ENCODE peak calls at places on chromosome 12, in five cellular contexts. B is Karpas-422, Y is lung, T is A549, V is gastrocnemius medialis. U is an unnamed sample.

GRCh38 chr12:79114896-79115295 is 250.3 kb downstream of the SYT1 start:
- DNase-seq in B (no peak), Y (no peak), T (no peak), V (no peak), U (no peak)

GRCh38 chr12:125143491-125143890 is 78.3 kb downstream of the AACS start:
- DNase-seq in B (no peak), Y (no peak), T (no peak), V (no peak), U (no peak)

GRCh38 chr12:125187780-125188741 is 122.8 kb downstream of the AACS start:
- DNase-seq in B (no peak), Y (no peak), T (no peak), V (no peak), U (no peak)

GRCh38 chr12:121009744-121010143 is 6.5 kb downstream of the C12orf43 start:
- DNase-seq in B (no peak), Y (no peak), T (peak; percentile 81), V (no peak), U (peak; percentile 34)

GRCh38 chr12:117202556-117202955 is 12.3 kb upstream of the FBXO21 start:
- DNase-seq in B (no peak), Y (no peak), T (no peak), V (no peak), U (no peak)

GRCh38 chr12:113781415-113782198 is 184.5 kb downstream of the RBM19 start:
- DNase-seq in B (no peak), Y (no peak), T (no peak), V (no peak), U (peak; percentile 10)

GRCh38 chr12:28954333-28954732 is 194.7 kb upstream of the FAR2 start:
- DNase-seq in B (no peak), Y (no peak), T (no peak), V (no peak), U (no peak)

GRCh38 chr12:104581000-104581570 is 124.3 kb downstream of the CHST11 start:
- DNase-seq in B (no peak), Y (no peak), T (no peak), V (no peak), U (no peak)

GRCh38 chr12:58034712-58035111 is 93.3 kb downstream of the ATP23 start:
- DNase-seq in B (no peak), Y (no peak), T (no peak), V (no peak), U (no peak)

GRCh38 chr12:110498984-110499706 is 2.8 kb downstream of the VPS29 start:
- DNase-seq in B (no peak), Y (no peak), T (peak; percentile 16), V (no peak), U (peak; percentile 77)

GRCh38 chr12:76201758-76202157 is 117.3 kb upstream of the NAP1L1 start:
- DNase-seq in B (no peak), Y (no peak), T (no peak), V (no peak), U (no peak)

GRCh38 chr12:48092606-48093005 is 13.3 kb downstream of the SENP1 start:
- DNase-seq in B (no peak), Y (no peak), T (no peak), V (no peak), U (no peak)

GRCh38 chr12:1840561-1840960 is 20.2 kb downstream of the LRTM2 start:
- DNase-seq in B (no peak), Y (no peak), T (no peak), V (no peak), U (no peak)

GRCh38 chr12:81141220-81141619 is 63.3 kb downstream of the ACSS3 start:
- DNase-seq in B (no peak), Y (no peak), T (no peak), V (no peak), U (no peak)

GRCh38 chr12:47035459-47035858 is 44.0 kb upstream of the PCED1B start:
- DNase-seq in B (no peak), Y (no peak), T (peak; percentile 61), V (no peak), U (no peak)

GRCh38 chr12:58918475-58918874 is 1.8 kb downstream of the LRIG3 start:
- DNase-seq in B (no peak), Y (no peak), T (no peak), V (no peak), U (no peak)

GRCh38 chr12:3728686-3729085 is 24.2 kb downstream of the CRACR2A start:
- DNase-seq in B (no peak), Y (peak; percentile 36), T (no peak), V (no peak), U (peak; percentile 96)

GRCh38 chr12:42660968-42661937 is 71.7 kb upstream of the PRICKLE1 start:
- DNase-seq in B (no peak), Y (no peak), T (no peak), V (no peak), U (peak; percentile 24)

GRCh38 chr12:100376166-100376565 is 19.3 kb downstream of the SLC17A8 start:
- DNase-seq in B (no peak), Y (no peak), T (peak; percentile 7), V (no peak), U (no peak)

GRCh38 chr12:64674367-64674922 is 64.2 kb downstream of the RASSF3 start:
- DNase-seq in B (no peak), Y (no peak), T (no peak), V (no peak), U (no peak)

GRCh38 chr12:93568091-93568490 is 4.4 kb upstream of the SOCS2 start:
- DNase-seq in B (no peak), Y (no peak), T (no peak), V (no peak), U (no peak)

GRCh38 chr12:109052415-109053323 is at the start of gene USP30:
- DNase-seq in B (peak; percentile 96), Y (peak; percentile 87), T (peak; percentile 93), V (peak; percentile 74), U (peak; percentile 67)

GRCh38 chr12:109056891-109057290 is 4.5 kb downstream of the USP30 start:
- DNase-seq in B (no peak), Y (no peak), T (no peak), V (no peak), U (no peak)

GRCh38 chr12:109052097-109052414 is 320 bp upstream of the USP30 start:
- DNase-seq in B (no peak), Y (no peak), T (no peak), V (no peak), U (no peak)

GRCh38 chr12:109053382-109054123 is 1.2 kb downstream of the USP30 start:
- DNase-seq in B (peak; percentile 48), Y (no peak), T (no peak), V (no peak), U (no peak)

GRCh38 chr12:109054520-109054919 is 2.1 kb downstream of the USP30 start:
- DNase-seq in B (no peak), Y (no peak), T (no peak), V (no peak), U (no peak)
- H3K27ac ChIP-seq in B (no peak overlapping the region), Y (no peak overlapping the region), T (no peak overlapping the region), V (no peak overlapping the region), U (no peak overlapping the region)

GRCh38 chr12:13534242-13534641 is 337.7 kb downstream of the EMP1 start:
- DNase-seq in B (no peak), Y (no peak), T (no peak), V (no peak), U (no peak)
- H3K4me3 ChIP-seq in B (no peak overlapping the region), Y (no peak overlapping the region), T (no peak overlapping the region), V (no peak overlapping the region), U (no peak overlapping the region)

GRCh38 chr12:51847830-51848727 is at the start of gene FIGNL2:
- DNase-seq in B (no peak), Y (no peak), T (no peak), V (no peak), U (no peak)

GRCh38 chr12:51846209-51846779 is 2.2 kb downstream of the FIGNL2 start:
- DNase-seq in B (no peak), Y (no peak), T (no peak), V (no peak), U (no peak)

GRCh38 chr12:51845451-51845850 is 3.1 kb downstream of the FIGNL2 start:
- DNase-seq in B (no peak), Y (no peak), T (no peak), V (no peak), U (no peak)

GRCh38 chr12:51848843-51849735 is 571 bp upstream of the FIGNL2 start:
- DNase-seq in B (no peak), Y (no peak), T (no peak), V (no peak), U (no peak)

DNA sequence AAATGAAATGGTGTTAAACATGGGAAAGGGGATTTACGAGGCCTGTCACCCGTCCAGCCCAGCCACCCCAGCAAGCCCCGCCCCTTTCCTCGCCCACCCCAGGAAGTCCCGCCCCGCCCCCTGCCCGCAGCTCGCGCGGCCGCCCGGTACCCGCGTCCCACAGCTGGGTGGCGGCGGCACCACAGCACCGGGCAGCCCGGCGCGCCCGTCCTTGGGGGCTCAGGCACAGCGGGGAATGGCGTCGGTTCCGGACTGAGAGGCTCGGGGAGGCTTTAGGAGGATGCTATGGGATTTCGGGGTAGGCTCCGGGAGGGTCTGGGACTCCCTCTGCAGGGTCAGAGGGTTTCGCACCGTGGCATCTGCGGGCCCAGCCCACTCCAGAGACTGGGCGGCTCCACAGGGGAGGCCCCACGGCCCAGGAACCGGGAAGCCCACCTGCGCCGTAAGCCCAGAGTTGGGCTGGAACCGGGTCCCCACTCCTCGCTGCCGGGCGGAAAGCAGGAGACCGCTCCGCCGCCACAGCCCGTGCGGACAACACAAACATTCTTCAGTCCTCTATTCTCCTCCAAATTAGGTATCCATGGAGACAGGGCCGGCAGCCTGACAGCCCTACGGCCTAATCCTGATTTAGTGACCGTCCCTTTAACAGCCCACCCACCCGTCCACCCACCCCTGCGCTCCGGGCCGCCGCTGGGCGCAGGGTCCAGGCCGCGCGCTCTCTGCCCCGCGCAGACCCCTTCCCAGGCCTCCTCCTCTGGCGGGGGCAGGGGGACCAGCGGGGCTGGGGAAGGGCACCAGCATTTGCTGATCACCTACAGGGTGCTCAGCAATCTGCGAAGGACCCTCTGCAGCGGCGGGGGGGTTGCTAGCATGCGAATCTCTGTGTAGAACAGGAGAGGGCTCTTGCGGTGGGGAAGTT is 1.3 kb downstream of the FIGNL2 start:
- DNase-seq in B (no peak), Y (no peak), T (no peak), V (no peak), U (no peak)
- H3K27ac ChIP-seq in B (no peak overlapping the region), Y (peak overlapping the region; percentile 71), T (peak overlapping the region; percentile 13), V (peak overlapping the region; percentile 72), U (no peak overlapping the region)

DNA sequence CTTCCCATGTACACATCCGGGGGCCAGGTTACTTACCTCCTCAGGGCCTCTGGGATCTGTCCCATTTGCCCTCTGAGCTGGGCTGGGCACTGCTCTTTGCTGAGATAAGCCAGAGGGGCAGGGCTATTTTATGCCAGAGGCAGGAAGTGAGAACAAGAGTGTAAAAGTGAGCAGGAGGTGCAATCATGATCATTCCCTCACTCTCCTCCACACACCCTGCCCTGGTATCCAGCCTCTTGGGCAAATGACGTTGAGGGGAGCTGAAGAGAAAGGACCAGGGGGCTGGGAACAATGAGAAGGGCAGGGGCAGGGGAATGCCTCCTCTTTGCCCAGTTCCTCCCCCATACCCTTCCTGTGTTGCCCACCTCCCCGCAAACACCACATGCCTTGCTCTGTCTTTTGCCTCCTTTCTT is 4.2 kb downstream of the LPAR5 start:
- DNase-seq in B (peak; percentile 78), Y (no peak), T (no peak), V (no peak), U (no peak)
- H3K4me3 ChIP-seq in B (peak overlapping the region; percentile 70), Y (no peak overlapping the region), T (no peak overlapping the region), V (no peak overlapping the region), U (no peak overlapping the region)

U was measured in HL-60.